ENCODE peak calls at places on chromosome 14, in five cellular contexts. H is pancreas, Z is colonic mucosa, X is HCT116, K is cardiac muscle cell. A is an unnamed sample. For H3K9me3, the result is how much of the 10 kb centered on the place peaks cover.

GRCh38 chr14:101826359-101826758 is 64.8 kb downstream of the PPP2R5C start:
- DNase-seq in H (no peak), Z (no peak), X (no peak), K (no peak), A (no peak)

GRCh38 chr14:84152452-84152851 is 1377.5 kb upstream of the FLRT2 start:
- DNase-seq in H (no peak), X (no peak), Z (no peak), K (no peak), A (no peak)

GRCh38 chr14:105858676-105859025 is 332.3 kb downstream of the TMEM121 start:
- DNase-seq in H (peak), X (no peak), K (no peak), Z (no peak), A (no peak)

GRCh38 chr14:24241829-24242443 is 487 bp downstream of the TINF2 start:
- DNase-seq in X (peak), H (peak), K (peak), Z (peak), A (peak)

GRCh38 chr14:58705066-58705465 is 67.3 kb downstream of the DACT1 start:
- DNase-seq in Z (no peak), K (no peak), H (no peak), X (no peak), A (no peak)

GRCh38 chr14:32201816-32202467 is at the start of gene RNU6-7:
- DNase-seq in K (peak), H (no peak), X (no peak), Z (peak), A (no peak)

GRCh38 chr14:96105921-96106441 is 66.8 kb downstream of the C14orf132 start:
- DNase-seq in H (no peak), X (no peak), Z (peak), K (no peak), A (no peak)

GRCh38 chr14:81169711-81170103 is 51.1 kb downstream of the GTF2A1 start:
- DNase-seq in Z (peak), H (peak), X (no peak), K (peak), A (no peak)

GRCh38 chr14:96052541-96053105 is 13.5 kb downstream of the C14orf132 start:
- DNase-seq in Z (no peak), X (no peak), K (no peak), H (peak), A (no peak)

GRCh38 chr14:54902143-54902520 is 494 bp downstream of the GCH1 start:
- DNase-seq in Z (peak), K (peak), X (peak), H (peak), A (peak)

GRCh38 chr14:69055125-69055524 is 76.0 kb upstream of the ACTN1 start:
- DNase-seq in X (no peak), H (no peak), K (no peak), Z (no peak), A (no peak)

GRCh38 chr14:92906823-92907222 is 16.1 kb upstream of the CHGA start:
- DNase-seq in H (no peak), Z (no peak), K (no peak), X (no peak), A (no peak)

GRCh38 chr14:64937821-64938193 is 4.7 kb downstream of the GPX2 start:
- DNase-seq in K (peak), Z (no peak), H (no peak), X (no peak), A (no peak)

GRCh38 chr14:57293851-57294837 is 25.4 kb downstream of the AP5M1 start:
- DNase-seq in H (no peak), Z (no peak), K (no peak), X (no peak), A (no peak)

GRCh38 chr14:56378474-56378873 is 201.1 kb upstream of the TMEM260 start:
- DNase-seq in Z (no peak), X (no peak), H (no peak), K (no peak), A (no peak)

GRCh38 chr14:76936483-76936882 is 92.0 kb downstream of the IRF2BPL start:
- DNase-seq in H (no peak), K (no peak), X (no peak), Z (no peak), A (no peak)

GRCh38 chr14:21256539-21257394 is 12.5 kb downstream of the HNRNPC start:
- DNase-seq in H (no peak), Z (no peak), X (no peak), K (no peak), A (no peak)
- H3K4me3 ChIP-seq in H (no peak), Z (no peak), X (no peak), K (no peak), A (no peak)

GRCh38 chr14:63174760-63175191 is 29.5 kb upstream of the RHOJ start:
- DNase-seq in K (peak), Z (no peak), X (peak), H (no peak), A (no peak)
- TF ChIP-seq CTCF in K (peak), Z (no peak), X (peak), H (peak), A (no peak)

GRCh38 chr14:80152166-80152565 is 59.1 kb downstream of the DIO2 start:
- DNase-seq in H (no peak), Z (no peak), K (no peak), X (no peak), A (no peak)

GRCh38 chr14:80152763-80153162 is 58.5 kb downstream of the DIO2 start:
- DNase-seq in Z (no peak), H (no peak), K (no peak), X (no peak), A (no peak)

GRCh38 chr14:80150301-80150700 is 61.0 kb downstream of the DIO2 start:
- DNase-seq in H (no peak), X (no peak), Z (no peak), K (no peak), A (no peak)

DNA sequence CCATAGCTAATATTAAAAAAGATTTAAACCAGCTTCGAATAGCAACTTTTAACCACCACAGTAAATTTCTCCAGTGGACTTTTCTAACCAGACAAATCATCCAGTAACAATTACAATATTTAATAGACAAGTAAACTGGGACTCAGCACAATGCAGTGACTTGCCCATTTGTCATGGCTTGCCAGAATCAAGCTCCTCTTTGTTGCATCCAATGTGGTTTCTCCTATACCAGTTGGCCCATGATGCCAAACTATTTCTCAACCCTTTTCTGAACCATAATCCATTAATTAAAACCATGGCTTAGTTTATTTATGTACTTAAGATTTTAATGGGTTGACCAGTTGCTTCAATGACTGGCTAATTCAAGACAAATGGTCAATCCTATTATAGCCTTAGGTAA is 64.4 kb downstream of the DIO2 start:
- DNase-seq in Z (no peak), H (no peak), K (no peak), X (no peak), A (no peak)
- H3K9me3 ChIP-seq in Z (under half), H (under half), K (under half), X (under half), A (under half)

DNA sequence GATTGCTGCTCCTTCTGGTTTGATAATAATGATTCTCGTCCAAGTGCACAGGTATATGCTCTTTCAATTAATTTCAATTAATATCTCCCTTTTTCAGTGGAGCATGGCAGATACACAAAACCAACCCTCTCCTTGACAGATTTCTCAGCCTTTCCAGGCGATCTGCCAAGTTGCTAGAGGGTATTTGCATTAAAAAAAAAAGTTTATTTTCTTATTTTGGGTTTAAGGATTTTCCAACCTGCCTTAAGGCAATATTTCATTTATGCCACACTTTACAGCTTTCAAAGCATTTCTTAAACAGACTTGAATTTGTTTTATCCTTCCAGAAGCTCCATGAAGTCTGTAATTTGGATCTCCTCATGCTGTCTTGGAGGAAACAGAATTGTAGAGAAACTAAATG is 2.1 kb downstream of the DGLUCY start:
- DNase-seq in K (no peak), H (no peak), X (no peak), Z (no peak), A (no peak)
- H3K4me3 ChIP-seq in K (no peak), H (peak), X (peak), Z (peak), A (peak)

DNA sequence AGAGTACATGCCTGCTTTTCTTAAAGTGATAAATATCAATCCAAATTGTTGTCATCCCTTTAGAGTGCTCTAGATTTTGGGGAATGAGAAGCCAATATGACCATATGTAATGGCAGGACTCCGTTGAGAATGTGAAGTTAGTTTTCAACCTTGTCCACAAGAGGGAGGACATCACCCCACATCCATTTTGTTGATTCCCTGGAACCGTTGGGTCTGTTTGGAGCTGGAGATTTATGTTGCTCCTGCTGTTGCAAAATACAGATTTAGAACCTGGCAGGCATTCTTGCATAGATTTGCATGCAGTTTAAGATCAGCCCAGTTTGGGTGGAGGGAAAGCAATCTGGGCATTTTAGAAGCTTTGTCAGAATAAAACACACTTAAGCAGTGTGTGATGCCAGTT is 620.1 kb downstream of the NRXN3 start:
- DNase-seq in K (peak), X (no peak), Z (no peak), H (no peak), A (no peak)
- TF ChIP-seq CTCF in K (no peak), X (no peak), Z (no peak), H (no peak), A (no peak)

GRCh38 chr14:41087056-41087455 is 519.6 kb upstream of the LRFN5 start:
- DNase-seq in H (no peak), K (no peak), X (no peak), Z (no peak), A (no peak)
- H3K9me3 ChIP-seq in H (under half), K (under half), X (under half), Z (under half), A (under half)

DNA sequence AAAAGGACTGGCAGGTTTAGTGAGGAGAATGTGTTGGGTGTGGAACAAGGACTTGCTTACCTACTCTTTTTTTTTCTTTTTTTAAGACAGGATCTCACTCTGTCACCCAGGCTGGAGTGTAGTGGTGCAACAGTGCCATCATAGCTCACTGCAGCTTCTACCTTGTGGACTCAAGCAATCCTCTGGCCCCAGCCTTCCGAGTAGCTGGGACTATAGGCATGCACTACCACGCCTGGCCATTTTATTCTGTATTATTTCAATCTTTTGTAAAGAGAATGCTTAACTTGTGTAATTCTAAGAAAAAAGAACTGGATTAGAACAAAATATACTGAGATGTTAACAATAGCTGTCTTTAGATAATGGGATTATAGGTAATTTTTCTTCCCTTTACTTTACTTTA is 1.9 kb upstream of the VRTN start:
- DNase-seq in Z (no peak), K (no peak), H (no peak), X (no peak), A (no peak)
- H3K4me3 ChIP-seq in Z (no peak), K (no peak), H (no peak), X (no peak), A (no peak)

DNA sequence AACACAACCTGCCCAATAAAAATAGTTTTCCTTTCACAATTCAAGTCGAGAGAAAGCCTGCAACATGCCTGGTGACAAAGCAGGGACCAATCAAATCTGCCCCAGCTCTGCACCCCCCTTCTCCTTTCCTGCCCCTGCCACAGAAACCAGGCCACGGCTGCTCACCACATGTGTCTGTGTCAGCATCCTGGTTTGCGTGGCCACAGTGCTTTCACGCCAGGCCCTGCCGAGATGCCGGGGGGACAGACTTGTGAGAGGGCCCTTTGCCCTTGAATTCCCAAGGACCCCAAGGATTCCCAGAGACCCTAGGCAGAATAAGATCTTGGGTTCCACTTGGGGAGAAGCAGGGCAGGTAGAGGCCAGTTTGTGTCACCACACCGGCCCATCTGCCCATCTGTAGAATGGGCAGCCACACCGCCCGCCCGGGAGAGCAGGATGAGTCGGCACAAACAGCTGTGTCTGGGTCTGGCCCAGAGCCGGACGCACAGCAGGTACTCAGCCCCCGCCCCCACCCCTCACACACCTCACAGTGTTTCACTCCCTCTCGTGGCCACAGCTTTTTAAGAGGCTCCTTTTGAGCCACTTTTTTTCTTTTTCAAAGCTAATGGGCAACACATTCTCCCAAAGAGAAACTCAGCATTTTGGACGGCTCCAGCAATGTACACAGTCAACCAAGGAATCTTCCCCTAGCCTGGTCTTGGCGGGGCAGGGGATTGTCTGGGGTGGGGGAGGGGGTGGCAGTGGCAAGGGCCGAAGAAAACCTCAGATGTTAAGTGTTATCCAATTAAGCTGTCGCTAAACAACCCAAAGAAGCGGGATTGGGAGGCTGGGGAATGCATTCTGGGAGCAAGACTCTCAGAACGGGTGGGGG is 41.5 kb downstream of the BCL11B start:
- DNase-seq in X (no peak), K (no peak), Z (no peak), H (no peak), A (peak)
- TF ChIP-seq CTCF in X (no peak), K (no peak), Z (no peak), H (no peak), A (peak)